ENCODE peak calls at places on chromosomes 13 and 19, in four cellular contexts. W is SK-N-SH, A is GM12878, V is K562. Q is an unnamed sample.

GRCh38 chr19:40217027-40217810 is 965 bp downstream of the TTC9B start:
- DNase-seq in W (peak), A (no peak), V (peak), Q (no peak)

GRCh38 chr13:38582133-38582532 is 104.7 kb upstream of the FREM2 start:
- DNase-seq in W (peak), A (no peak), V (peak), Q (peak)

GRCh38 chr19:17950310-17951150 is 16.4 kb upstream of the KCNN1 start:
- DNase-seq in W (no peak), A (no peak), V (peak), Q (no peak)

GRCh38 chr13:36395280-36395679 is 37.0 kb upstream of the CCNA1 start:
- DNase-seq in V (no peak), W (peak), A (no peak), Q (peak)

GRCh38 chr19:44777715-44778347 is at the start of gene CBLC:
- DNase-seq in W (peak), A (no peak), V (peak), Q (no peak)

GRCh38 chr19:38392707-38393308 is 4.3 kb downstream of the SPRED3 start:
- DNase-seq in A (no peak), V (peak), W (no peak), Q (peak)

GRCh38 chr13:75764251-75764650 is 128.1 kb downstream of the LMO7 start:
- DNase-seq in V (no peak), W (no peak), A (no peak), Q (no peak)

GRCh38 chr19:31499826-31500539 is 150.7 kb upstream of the TSHZ3 start:
- DNase-seq in A (no peak), V (no peak), W (no peak), Q (no peak)

GRCh38 chr19:45340232-45340898 is at the start of gene KLC3:
- DNase-seq in A (no peak), W (peak), V (peak), Q (no peak)

GRCh38 chr19:6236310-6237291 is 43.2 kb downstream of the MLLT1 start:
- DNase-seq in W (peak), A (no peak), V (no peak), Q (no peak)

GRCh38 chr13:45092668-45093067 is 27.6 kb upstream of the GTF2F2 start:
- DNase-seq in A (no peak), V (no peak), W (no peak), Q (no peak)

GRCh38 chr13:30338952-30339351 is 31.6 kb upstream of the KATNAL1 start:
- DNase-seq in A (no peak), W (no peak), V (no peak), Q (no peak)

GRCh38 chr13:113648218-113648615 is 9.8 kb downstream of the ATP4B start:
- DNase-seq in V (no peak), W (no peak), A (no peak), Q (no peak)

GRCh38 chr19:8333771-8334457 is 9.1 kb downstream of the KANK3 start:
- DNase-seq in W (peak), V (peak), A (no peak), Q (no peak)

GRCh38 chr13:85970727-85971126 is 171.5 kb upstream of the SLITRK6 start:
- DNase-seq in V (no peak), W (no peak), A (no peak), Q (no peak)

GRCh38 chr13:106630650-106631049 is 62.7 kb upstream of the ARGLU1 start:
- DNase-seq in W (no peak), V (no peak), A (no peak), Q (no peak)

GRCh38 chr19:35531291-35531690 is 2.0 kb upstream of the GAPDHS start:
- DNase-seq in V (no peak), W (no peak), A (no peak), Q (no peak)

GRCh38 chr19:46080561-46080960 is 39.8 kb upstream of the IGFL4 start:
- DNase-seq in W (no peak), V (no peak), A (no peak), Q (peak)

GRCh38 chr19:56253737-56254136 is 18.8 kb upstream of the EDDM13 start:
- DNase-seq in W (peak), V (peak), A (no peak), Q (peak)

GRCh38 chr13:114108141-114108761 is 24.2 kb downstream of the RASA3 start:
- DNase-seq in V (no peak), W (no peak), A (no peak), Q (no peak)

GRCh38 chr13:90015565-90016507 is 1331.7 kb upstream of the MIR17HG start:
- DNase-seq in V (no peak), W (no peak), A (no peak), Q (no peak)

GRCh38 chr13:91353494-91353893 is 6.0 kb downstream of the MIR17HG start:
- DNase-seq in W (no peak), A (no peak), V (no peak), Q (no peak)

GRCh38 chr13:105936816-105937215 is 598.6 kb downstream of the EFNB2 start:
- DNase-seq in V (no peak), A (no peak), W (no peak), Q (peak)

GRCh38 chr19:49746206-49746958 is 16.7 kb downstream of the TSKS start:
- DNase-seq in V (peak), A (no peak), W (peak), Q (no peak)

GRCh38 chr13:75636339-75637095 is 387 bp downstream of the LMO7 start:
- DNase-seq in V (peak), A (no peak), W (peak), Q (peak)

GRCh38 chr13:99916366-99917103 is 55.0 kb downstream of the ZIC5 start:
- DNase-seq in W (peak), A (peak), V (peak), Q (peak)

GRCh38 chr13:33953203-33953602 is 135.3 kb downstream of the RFC3 start:
- DNase-seq in V (no peak), W (no peak), A (no peak), Q (peak)

GRCh38 chr19:38142176-38143035 is 81.6 kb downstream of the DPF1 start:
- DNase-seq in A (no peak), W (peak), V (peak), Q (peak)

GRCh38 chr13:112063309-112063626 is 3.7 kb upstream of the SOX1 start:
- DNase-seq in W (no peak), V (no peak), A (no peak), Q (no peak)

GRCh38 chr13:112062047-112062618 is 4.8 kb upstream of the SOX1 start:
- DNase-seq in W (no peak), A (no peak), V (no peak), Q (no peak)

GRCh38 chr13:112063807-112064206 is 3.1 kb upstream of the SOX1 start:
- DNase-seq in V (no peak), A (no peak), W (no peak), Q (no peak)

GRCh38 chr13:112061367-112062046 is 5.4 kb upstream of the SOX1 start:
- DNase-seq in W (no peak), A (no peak), V (no peak), Q (no peak)

GRCh38 chr13:112062619-112063308 is 4.2 kb upstream of the SOX1 start:
- DNase-seq in A (no peak), W (peak), V (peak), Q (no peak)
- TF ChIP-seq MXI1 in A (no peak), W (no peak), V (no peak), Q (no peak)

GRCh38 chr19:2064395-2064787 is 13.3 kb upstream of the MKNK2 start:
- DNase-seq in A (no peak), V (no peak), W (no peak), Q (no peak)
- H2AFZ ChIP-seq in A (no peak), V (no peak), W (no peak), Q (peak)

GRCh38 chr13:110103479-110103878 is 203.5 kb downstream of the COL4A1 start:
- DNase-seq in A (no peak), V (no peak), W (no peak), Q (no peak)
- TF ChIP-seq MXI1 in A (no peak), V (no peak), W (no peak), Q (no peak)

GRCh38 chr13:72379581-72379980 is 347.8 kb downstream of the MZT1 start:
- DNase-seq in W (no peak), A (no peak), V (no peak), Q (no peak)
- H2AFZ ChIP-seq in W (no peak), A (no peak), V (no peak), Q (no peak)

GRCh38 chr19:47508721-47509120 is 6.1 kb downstream of the NAPA start:
- DNase-seq in V (no peak), A (no peak), W (no peak), Q (no peak)

GRCh38 chr19:47505506-47505905 is 9.4 kb downstream of the NAPA start:
- DNase-seq in V (no peak), W (no peak), A (no peak), Q (no peak)

GRCh38 chr19:47507924-47508553 is 6.8 kb downstream of the NAPA start:
- DNase-seq in A (no peak), W (no peak), V (no peak), Q (no peak)

GRCh38 chr19:47506459-47506858 is 8.4 kb downstream of the NAPA start:
- DNase-seq in A (no peak), V (no peak), W (no peak), Q (no peak)

GRCh38 chr19:47507031-47507430 is 7.8 kb downstream of the NAPA start:
- DNase-seq in A (no peak), W (no peak), V (no peak), Q (no peak)
- TF ChIP-seq MXI1 in A (no peak), W (no peak), V (no peak), Q (no peak)

DNA sequence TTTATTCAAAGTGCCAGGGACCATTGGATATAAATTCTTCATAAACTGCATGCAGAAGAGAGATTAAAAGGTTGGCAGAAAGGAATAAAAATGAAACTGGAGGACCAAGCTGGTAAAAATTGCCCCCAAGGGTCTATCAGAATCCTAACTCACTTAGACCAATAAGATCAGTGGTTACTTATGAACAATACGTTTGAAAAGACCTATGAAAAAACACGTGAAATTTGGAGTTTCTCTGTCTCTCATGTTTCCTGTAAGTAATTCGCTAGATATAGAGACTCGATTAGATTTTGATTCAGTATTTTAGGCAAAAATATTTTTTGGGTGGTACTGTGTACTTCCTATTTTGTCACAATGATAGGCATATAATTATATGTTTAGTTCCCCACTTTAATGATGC is 22.9 kb downstream of the GARRE1 start:
- DNase-seq in A (no peak), W (no peak), V (no peak), Q (no peak)
- H2AFZ ChIP-seq in A (no peak), W (no peak), V (no peak), Q (no peak)

GRCh38 chr19:3442487-3443071 is 37.7 kb downstream of the SMIM24 start:
- DNase-seq in V (no peak), A (no peak), W (no peak), Q (no peak)
- TF ChIP-seq MXI1 in V (no peak), A (no peak), W (no peak), Q (no peak)